ENCODE peak calls at places on chromosomes 16 and 17, in five cellular contexts. P, B, K, H and L are unnamed samples.

GRCh38 chr17:5128905-5129535 is 13.2 kb downstream of the USP6 start:
- DNase-seq in B (no peak), P (no peak), K (no peak), H (no peak), L (no peak)

GRCh38 chr17:81576621-81577277 is 24.6 kb upstream of the FAAP100 start:
- DNase-seq in B (peak), P (no peak), K (no peak), H (no peak), L (peak)

GRCh38 chr17:10821770-10822169 is 16.1 kb downstream of the PIRT start:
- DNase-seq in B (no peak), H (no peak), K (no peak), P (no peak), L (no peak)

GRCh38 chr17:16287563-16288027 is 65.7 kb downstream of the CENPV start:
- DNase-seq in H (no peak), K (no peak), B (no peak), P (no peak), L (no peak)

GRCh38 chr17:21299981-21300600 is 15.6 kb downstream of the MAP2K3 start:
- DNase-seq in K (no peak), P (no peak), B (no peak), H (no peak), L (no peak)

GRCh38 chr16:57694556-57695377 is at the start of gene DRC7:
- DNase-seq in H (no peak), B (peak), K (no peak), P (peak), L (peak)

GRCh38 chr16:64892843-64893242 is 229.0 kb downstream of the CDH11 start:
- DNase-seq in K (no peak), B (no peak), H (no peak), P (no peak), L (no peak)

GRCh38 chr16:1088295-1089170 is 7.5 kb downstream of the C1QTNF8 start:
- DNase-seq in P (no peak), H (no peak), B (no peak), K (no peak), L (no peak)

GRCh38 chr17:53571342-53571741 is 251.4 kb upstream of the KIF2B start:
- DNase-seq in P (no peak), K (no peak), B (no peak), H (no peak), L (no peak)

GRCh38 chr17:74842146-74842598 is 17.5 kb downstream of the GRIN2C start:
- DNase-seq in H (no peak), K (no peak), B (no peak), P (peak), L (no peak)

GRCh38 chr16:75420987-75421819 is 12.1 kb downstream of the CFDP1 start:
- DNase-seq in K (no peak), B (peak), P (no peak), H (peak), L (peak)

GRCh38 chr17:18038149-18038850 is 668 bp downstream of the ATPAF2 start:
- DNase-seq in B (no peak), H (no peak), K (no peak), P (no peak), L (no peak)

GRCh38 chr16:48576927-48577326 is 33.1 kb downstream of the N4BP1 start:
- DNase-seq in K (no peak), H (no peak), B (no peak), P (no peak), L (no peak)

GRCh38 chr16:47806309-47806847 is 345.2 kb downstream of the PHKB start:
- DNase-seq in H (no peak), B (no peak), P (no peak), K (no peak), L (no peak)

GRCh38 chr16:25264599-25264998 is 7.0 kb upstream of the ZKSCAN2 start:
- DNase-seq in P (no peak), H (no peak), K (no peak), B (no peak), L (no peak)

GRCh38 chr16:79786389-79786788 is 185.9 kb upstream of the MAF start:
- DNase-seq in B (no peak), P (no peak), K (no peak), H (no peak), L (no peak)

GRCh38 chr17:73482251-73482661 is 162.0 kb downstream of the SDK2 start:
- DNase-seq in K (no peak), P (no peak), B (no peak), H (no peak), L (no peak)

GRCh38 chr16:51407921-51408320 is 256.9 kb upstream of the SALL1 start:
- DNase-seq in H (no peak), P (no peak), K (no peak), B (no peak), L (no peak)

GRCh38 chr17:82019905-82020873 is 2.5 kb downstream of the CENPX start:
- DNase-seq in P (peak), B (peak), K (peak), H (peak), L (no peak)

GRCh38 chr17:46020023-46020735 is 21.1 kb downstream of the STH start:
- DNase-seq in H (peak), P (no peak), K (peak), B (no peak), L (no peak)

GRCh38 chr17:51601622-51602261 is 341.4 kb downstream of the UTP18 start:
- DNase-seq in H (no peak), K (no peak), P (no peak), B (no peak), L (no peak)

GRCh38 chr17:40686192-40686591 is 17.4 kb downstream of the KRT24 start:
- DNase-seq in P (no peak), B (no peak), H (no peak), K (no peak), L (no peak)

GRCh38 chr16:25177831-25178688 is 38.7 kb upstream of the AQP8 start:
- DNase-seq in B (no peak), P (no peak), H (no peak), K (no peak), L (no peak)

GRCh38 chr16:2897110-2897509 is 14.1 kb downstream of the FLYWCH2 start:
- DNase-seq in P (no peak), H (no peak), K (no peak), B (peak), L (no peak)

GRCh38 chr16:46974352-46974751 is 878 bp upstream of the DNAJA2 start:
- DNase-seq in B (peak), H (no peak), K (no peak), P (peak), L (no peak)

GRCh38 chr17:8292639-8293395 is 2.4 kb downstream of the SLC25A35 start:
- DNase-seq in P (no peak), B (no peak), H (no peak), K (no peak), L (no peak)

GRCh38 chr17:44307387-44308186 is 814 bp upstream of the RUNDC3A start:
- DNase-seq in K (no peak), P (peak), B (peak), H (no peak), L (peak)

GRCh38 chr17:46817901-46818209 is 637 bp downstream of the WNT3 start:
- DNase-seq in B (no peak), P (no peak), H (no peak), K (no peak), L (no peak)

GRCh38 chr17:29162909-29163341 is 17.3 kb downstream of the MYO18A start:
- DNase-seq in K (no peak), B (peak), H (no peak), P (no peak), L (no peak)